ENCODE peak calls at places on chromosomes 11 and 22, in ten cellular contexts. V, O, H, Q, C, G, J, P, R and X are unnamed samples.

GRCh38 chr11:14380947-14381555 is 22.1 kb upstream of the RRAS2 start:
- DNase-seq in J (peak), R (peak), O (peak), H (peak), V (peak), C (peak), P (peak), G (peak), Q (peak), X (peak)

GRCh38 chr11:19868281-19868821 is 155.7 kb downstream of the NAV2 start:
- DNase-seq in G (no peak), V (peak), Q (peak), J (no peak), H (peak), C (no peak), P (peak), O (no peak), R (no peak), X (no peak)

GRCh38 chr22:35324067-35324466 is 24.4 kb downstream of the TOM1 start:
- DNase-seq in Q (no peak), G (no peak), R (no peak), V (no peak), H (no peak), O (no peak), J (no peak), P (no peak), C (no peak), X (no peak)

GRCh38 chr22:38728899-38729796 is 23.4 kb downstream of the GTPBP1 start:
- DNase-seq in P (no peak), J (no peak), C (no peak), G (no peak), V (no peak), O (no peak), R (no peak), H (no peak), Q (no peak), X (no peak)

GRCh38 chr22:48535868-48536690 is 1291.6 kb downstream of the BRD1 start:
- DNase-seq in G (no peak), J (no peak), Q (no peak), C (no peak), V (no peak), H (no peak), R (no peak), P (no peak), O (no peak), X (no peak)

GRCh38 chr22:46578251-46578823 is 40.9 kb upstream of the CELSR1 start:
- DNase-seq in H (no peak), G (no peak), C (peak), V (no peak), P (no peak), Q (no peak), O (peak), J (peak), R (no peak), X (peak)

GRCh38 chr11:6022954-6023353 is 7.6 kb downstream of the OR56A1 start:
- DNase-seq in H (no peak), R (no peak), O (no peak), Q (peak), J (no peak), P (peak), C (no peak), G (no peak), V (peak), X (no peak)

GRCh38 chr11:117735350-117735977 is 61.6 kb downstream of the DSCAML1 start:
- DNase-seq in H (no peak), G (no peak), Q (no peak), R (no peak), J (no peak), P (no peak), O (no peak), V (no peak), C (no peak), X (no peak)

GRCh38 chr22:38900677-38901076 is 28.7 kb upstream of the CBX6 start:
- DNase-seq in J (no peak), O (no peak), G (no peak), P (no peak), C (no peak), V (no peak), Q (no peak), R (no peak), H (no peak), X (no peak)

GRCh38 chr22:38824587-38824986 is 19.2 kb downstream of the NPTXR start:
- DNase-seq in H (peak), Q (peak), R (no peak), C (peak), J (peak), V (peak), O (peak), P (peak), G (no peak), X (no peak)

GRCh38 chr11:32400196-32400595 is 35.1 kb downstream of the WT1 start:
- DNase-seq in J (no peak), O (no peak), H (no peak), Q (no peak), P (peak), G (no peak), R (no peak), V (peak), C (no peak), X (no peak)

GRCh38 chr22:36797988-36798670 is 18.7 kb downstream of the PVALB start:
- DNase-seq in R (no peak), C (no peak), J (no peak), V (no peak), H (no peak), Q (no peak), P (no peak), G (no peak), O (no peak), X (no peak)

GRCh38 chr11:116790167-116791001 is 1.3 kb downstream of the APOA5 start:
- DNase-seq in C (no peak), O (no peak), V (no peak), Q (no peak), P (no peak), R (no peak), H (no peak), G (no peak), J (no peak), X (no peak)

GRCh38 chr11:93525601-93526000 is 17.6 kb downstream of the SMCO4 start:
- DNase-seq in P (peak), J (no peak), G (no peak), Q (no peak), V (peak), R (no peak), O (no peak), C (no peak), H (peak), X (no peak)